ENCODE peak calls at places on chromosomes 11 and 22, in nine cellular contexts. W is body of pancreas, V is transverse colon, O is A549, B is testis, U is mammary epithelial cell, R is mesendoderm, S is cardiac muscle cell, K is PC-9. N is an unnamed sample. For H3K4me1, the result is how much of the 10 kb centered on the place peaks cover.

GRCh38 chr22:28600546-28601143 is 79.0 kb downstream of the TTC28 start:
- DNase-seq in W (peak), V (no peak), O (peak), B (no peak), U (peak), R (peak), S (peak), K (no peak), N (no peak)

GRCh38 chr11:63920870-63921417 is 4.0 kb upstream of the RCOR2 start:
- DNase-seq in W (no peak), V (peak), O (no peak), B (no peak), U (no peak), R (peak), S (no peak), K (no peak), N (no peak)

GRCh38 chr22:30277547-30278344 is 11.1 kb upstream of the OSM start:
- DNase-seq in W (peak), V (no peak), O (no peak), B (no peak), U (peak), R (no peak), S (peak), K (no peak), N (no peak)

GRCh38 chr11:45216901-45217300 is 69.2 kb downstream of the SYT13 start:
- DNase-seq in W (no peak), V (no peak), O (no peak), B (no peak), U (no peak), R (no peak), S (peak), K (no peak), N (no peak)

GRCh38 chr11:46977940-46978595 is 41.5 kb downstream of the CSTPP1 start:
- DNase-seq in W (no peak), V (no peak), O (peak), B (no peak), U (peak), R (peak), S (no peak), K (no peak), N (no peak)

GRCh38 chr22:48844096-48844675 is 983.5 kb downstream of the BRD1 start:
- DNase-seq in W (no peak), V (no peak), O (no peak), B (no peak), U (no peak), R (no peak), S (no peak), K (no peak), N (peak)

GRCh38 chr11:109914809-109915653 is 178.2 kb upstream of the ZC3H12C start:
- DNase-seq in W (no peak), V (no peak), O (no peak), B (no peak), U (peak), R (no peak), S (peak), K (peak), N (no peak)

GRCh38 chr22:20760084-20760483 is 13.8 kb upstream of the SERPIND1 start:
- DNase-seq in W (no peak), V (no peak), O (no peak), B (no peak), U (no peak), R (no peak), S (no peak), K (no peak), N (no peak)

GRCh38 chr11:1126491-1126926 is 31.2 kb upstream of the MUC5AC start:
- DNase-seq in W (no peak), V (peak), O (no peak), B (no peak), U (no peak), R (no peak), S (no peak), K (no peak), N (peak)

GRCh38 chr11:34564406-34564805 is 50.8 kb upstream of the ELF5 start:
- DNase-seq in W (no peak), V (no peak), O (no peak), B (no peak), U (peak), R (peak), S (no peak), K (peak), N (no peak)

GRCh38 chr11:2473361-2474058 is 28.7 kb downstream of the KCNQ1 start:
- DNase-seq in W (no peak), V (no peak), O (no peak), B (no peak), U (no peak), R (no peak), S (no peak), K (no peak), N (no peak)

GRCh38 chr11:33478111-33478573 is 221.0 kb downstream of the HIPK3 start:
- DNase-seq in W (no peak), V (no peak), O (no peak), B (no peak), U (no peak), R (no peak), S (no peak), K (no peak), N (no peak)

GRCh38 chr11:117856892-117857291 is 19.6 kb downstream of the FXYD6 start:
- DNase-seq in W (no peak), V (no peak), O (no peak), B (no peak), U (no peak), R (no peak), S (no peak), K (no peak), N (no peak)

GRCh38 chr22:45612451-45612901 is 59.2 kb upstream of the ATXN10 start:
- DNase-seq in W (peak), V (no peak), O (no peak), B (no peak), U (peak), R (no peak), S (peak), K (no peak), N (peak)

GRCh38 chr11:11171854-11172253 is 181.2 kb downstream of the CSNK2A3 start:
- DNase-seq in W (no peak), V (no peak), O (no peak), B (no peak), U (no peak), R (no peak), S (peak), K (no peak), N (no peak)

GRCh38 chr22:38249301-38249700 is 23.5 kb downstream of the TMEM184B start:
- DNase-seq in W (no peak), V (no peak), O (no peak), B (no peak), U (no peak), R (no peak), S (no peak), K (no peak), N (no peak)

GRCh38 chr22:38251355-38251720 is 21.5 kb downstream of the TMEM184B start:
- DNase-seq in W (no peak), V (no peak), O (no peak), B (no peak), U (no peak), R (no peak), S (no peak), K (no peak), N (no peak)

GRCh38 chr22:38249803-38250641 is 22.8 kb downstream of the TMEM184B start:
- DNase-seq in W (no peak), V (no peak), O (no peak), B (no peak), U (no peak), R (no peak), S (no peak), K (no peak), N (no peak)

GRCh38 chr22:38248280-38248679 is 24.5 kb downstream of the TMEM184B start:
- DNase-seq in W (no peak), V (no peak), O (no peak), B (no peak), U (no peak), R (no peak), S (no peak), K (no peak), N (no peak)

GRCh38 chr22:38250642-38251354 is 22.0 kb downstream of the TMEM184B start:
- DNase-seq in W (no peak), V (no peak), O (no peak), B (no peak), U (no peak), R (no peak), S (no peak), K (no peak), N (no peak)
- H3K27ac ChIP-seq in W (no peak), V (peak), O (no peak), B (no peak), U (no peak), R (no peak), S (peak), K (no peak), N (no peak)

GRCh38 chr11:17987826-17988225 is 25.0 kb downstream of the SERGEF start:
- DNase-seq in W (no peak), V (no peak), O (no peak), B (no peak), U (no peak), R (no peak), S (no peak), K (no peak), N (no peak)

GRCh38 chr11:17988465-17988864 is 24.4 kb downstream of the SERGEF start:
- DNase-seq in W (no peak), V (no peak), O (no peak), B (no peak), U (no peak), R (no peak), S (no peak), K (no peak), N (no peak)

GRCh38 chr11:17991799-17992433 is 20.9 kb downstream of the SERGEF start:
- DNase-seq in W (peak), V (peak), O (peak), B (peak), U (peak), R (peak), S (peak), K (peak), N (no peak)

GRCh38 chr11:17986711-17987220 is 26.1 kb downstream of the SERGEF start:
- DNase-seq in W (no peak), V (no peak), O (no peak), B (no peak), U (no peak), R (no peak), S (no peak), K (no peak), N (no peak)

DNA sequence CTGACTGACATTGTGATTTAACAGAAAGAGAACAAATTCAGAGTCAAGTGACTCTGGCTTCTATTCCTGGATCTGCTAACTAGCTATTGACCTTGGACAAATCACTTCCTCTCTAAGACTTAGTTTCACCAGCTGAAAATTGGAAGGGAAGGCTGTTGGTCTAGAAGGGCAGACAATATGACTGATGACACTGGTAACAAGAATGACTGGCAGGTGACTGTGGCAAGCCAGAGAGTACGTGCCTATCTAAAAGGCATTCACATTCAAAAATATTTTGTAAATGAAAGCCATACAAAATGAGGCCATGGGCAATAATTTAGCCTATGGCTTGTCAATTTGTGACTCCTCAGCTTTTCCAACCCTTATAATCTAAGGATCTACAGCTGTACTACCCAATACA is 23.5 kb downstream of the SERGEF start:
- DNase-seq in W (no peak), V (no peak), O (no peak), B (no peak), U (no peak), R (no peak), S (no peak), K (no peak), N (no peak)
- H3K4me1 ChIP-seq in W (under half), V (under half), O (under half), B (under half), U (under half), R (under half), S (under half), K (under half), N (under half)

DNA sequence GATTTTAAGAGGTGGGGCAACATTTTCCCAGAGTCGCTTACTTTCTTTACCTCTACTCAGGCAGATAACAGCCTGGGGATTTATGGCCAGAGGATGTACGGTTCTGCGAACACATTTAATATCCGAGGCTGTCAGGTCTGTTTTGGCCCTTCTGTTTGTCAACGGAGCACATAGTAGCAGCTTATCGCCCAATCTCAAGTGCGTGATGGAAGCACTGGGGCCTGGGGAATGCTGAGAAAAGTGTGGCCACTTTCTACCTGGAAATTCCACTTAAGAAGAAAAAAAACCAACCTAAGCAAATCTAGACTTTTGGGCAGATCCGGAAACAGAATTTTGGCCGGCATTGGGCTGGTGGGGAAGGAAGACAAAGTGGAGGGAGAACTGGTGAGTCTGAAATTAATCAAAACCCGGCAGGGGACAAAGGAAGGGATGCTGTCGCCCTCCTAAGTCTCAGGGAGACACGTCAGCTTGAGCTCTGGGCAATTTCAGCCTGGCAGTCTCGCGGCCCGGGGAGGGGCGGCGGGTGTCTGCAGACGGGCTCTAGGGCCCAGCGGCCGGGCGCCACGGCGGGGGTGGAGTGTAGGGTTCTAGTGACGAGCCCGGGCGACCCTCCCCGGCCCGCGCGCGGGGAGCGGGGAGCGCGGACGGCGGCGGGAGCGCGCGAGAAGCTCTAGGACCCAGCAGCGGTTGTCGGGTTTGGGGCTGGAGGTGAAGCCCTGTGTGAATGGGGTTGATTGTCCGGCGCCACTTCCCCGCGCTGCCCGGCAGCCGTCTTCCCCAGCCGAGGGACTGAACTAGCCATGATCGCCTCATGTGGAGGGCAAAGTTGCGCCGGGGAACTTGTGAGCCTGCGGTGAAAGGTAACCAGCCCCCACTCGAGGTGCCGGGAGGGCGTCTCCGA is at the start of gene AMOTL1:
- DNase-seq in W (peak), V (peak), O (no peak), B (peak), U (peak), R (peak), S (peak), K (peak), N (peak)
- H3K27ac ChIP-seq in W (peak), V (peak), O (peak), B (peak), U (peak), R (peak), S (no peak), K (peak), N (peak)

GRCh38 chr22:25119609-25120008 is 80.0 kb upstream of the CRYBB3 start:
- DNase-seq in W (no peak), V (no peak), O (no peak), B (no peak), U (no peak), R (no peak), S (no peak), K (no peak), N (no peak)
- H3K4me1 ChIP-seq in W (half or more), V (under half), O (under half), B (under half), U (under half), R (under half), S (under half), K (under half), N (under half)

GRCh38 chr11:27470166-27470565 is 2.4 kb downstream of the LGR4 start:
- DNase-seq in W (no peak), V (no peak), O (no peak), B (no peak), U (no peak), R (no peak), S (no peak), K (no peak), N (no peak)
- H3K27ac ChIP-seq in W (peak), V (peak), O (peak), B (no peak), U (peak), R (no peak), S (no peak), K (peak), N (no peak)